ENCODE peak calls at places on chromosomes 4 and X, in six cellular contexts. Y is H1, G is SK-N-SH, P is HepG2, A is HCT116, W is K562. D is an unnamed sample.

GRCh38 chr4:11470709-11471441 is 42.2 kb upstream of the HS3ST1 start:
- DNase-seq in Y (no peak), G (no peak), P (no peak), A (no peak), W (no peak), D (no peak)

GRCh38 chr4:23889814-23890269 is at the start of gene PPARGC1A:
- DNase-seq in Y (no peak), G (peak), P (peak), A (no peak), W (peak), D (peak)

GRCh38 chr4:20266215-20267082 is 14.7 kb downstream of the SLIT2 start:
- DNase-seq in Y (no peak), G (no peak), P (no peak), A (no peak), W (no peak), D (no peak)

GRCh38 chrX:129772796-129773431 is 6.8 kb upstream of the SASH3 start:
- DNase-seq in Y (no peak), G (no peak), P (no peak), A (no peak), W (no peak), D (no peak)

GRCh38 chr4:141142423-141142822 is 9.2 kb upstream of the RNF150 start:
- DNase-seq in Y (no peak), G (no peak), P (no peak), A (no peak), W (no peak), D (no peak)

GRCh38 chr4:161583549-161583948 is 580.3 kb downstream of the FSTL5 start:
- DNase-seq in Y (no peak), G (no peak), P (no peak), A (no peak), W (no peak), D (no peak)

GRCh38 chrX:16185725-16186136 is 18.4 kb downstream of the MAGEB17 start:
- DNase-seq in Y (no peak), G (no peak), P (no peak), A (peak), W (peak), D (no peak)

GRCh38 chrX:10233173-10233572 is 76.4 kb downstream of the CLCN4 start:
- DNase-seq in Y (no peak), G (no peak), P (no peak), A (no peak), W (no peak), D (no peak)

GRCh38 chr4:180091710-180092109 is 2151.5 kb upstream of the TENM3 start:
- DNase-seq in Y (no peak), G (no peak), P (no peak), A (no peak), W (no peak), D (no peak)

GRCh38 chr4:14434916-14435315 is 567.4 kb upstream of the CPEB2 start:
- DNase-seq in Y (no peak), G (no peak), P (no peak), A (no peak), W (no peak), D (no peak)
- TF ChIP-seq JUND in Y (no peak), G (no peak), P (no peak), A (no peak), W (no peak), D (no peak)

GRCh38 chr4:159141193-159141592 is 38.3 kb downstream of the RAPGEF2 start:
- DNase-seq in Y (no peak), G (no peak), P (peak), A (no peak), W (no peak), D (no peak)
- TF ChIP-seq JUND in Y (no peak), G (no peak), P (no peak), A (no peak), W (no peak), D (no peak)

GRCh38 chrX:153642655-153643430 is 4.2 kb upstream of the DUSP9 start:
- DNase-seq in Y (no peak), G (peak), P (no peak), A (no peak), W (peak), D (no peak)

GRCh38 chrX:153644356-153645125 is 2.5 kb upstream of the DUSP9 start:
- DNase-seq in Y (peak), G (peak), P (no peak), A (no peak), W (no peak), D (no peak)

GRCh38 chrX:153645151-153645550 is 1.9 kb upstream of the DUSP9 start:
- DNase-seq in Y (no peak), G (no peak), P (no peak), A (no peak), W (no peak), D (no peak)

GRCh38 chrX:153642313-153642654 is 4.7 kb upstream of the DUSP9 start:
- DNase-seq in Y (peak), G (peak), P (no peak), A (no peak), W (no peak), D (no peak)

DNA sequence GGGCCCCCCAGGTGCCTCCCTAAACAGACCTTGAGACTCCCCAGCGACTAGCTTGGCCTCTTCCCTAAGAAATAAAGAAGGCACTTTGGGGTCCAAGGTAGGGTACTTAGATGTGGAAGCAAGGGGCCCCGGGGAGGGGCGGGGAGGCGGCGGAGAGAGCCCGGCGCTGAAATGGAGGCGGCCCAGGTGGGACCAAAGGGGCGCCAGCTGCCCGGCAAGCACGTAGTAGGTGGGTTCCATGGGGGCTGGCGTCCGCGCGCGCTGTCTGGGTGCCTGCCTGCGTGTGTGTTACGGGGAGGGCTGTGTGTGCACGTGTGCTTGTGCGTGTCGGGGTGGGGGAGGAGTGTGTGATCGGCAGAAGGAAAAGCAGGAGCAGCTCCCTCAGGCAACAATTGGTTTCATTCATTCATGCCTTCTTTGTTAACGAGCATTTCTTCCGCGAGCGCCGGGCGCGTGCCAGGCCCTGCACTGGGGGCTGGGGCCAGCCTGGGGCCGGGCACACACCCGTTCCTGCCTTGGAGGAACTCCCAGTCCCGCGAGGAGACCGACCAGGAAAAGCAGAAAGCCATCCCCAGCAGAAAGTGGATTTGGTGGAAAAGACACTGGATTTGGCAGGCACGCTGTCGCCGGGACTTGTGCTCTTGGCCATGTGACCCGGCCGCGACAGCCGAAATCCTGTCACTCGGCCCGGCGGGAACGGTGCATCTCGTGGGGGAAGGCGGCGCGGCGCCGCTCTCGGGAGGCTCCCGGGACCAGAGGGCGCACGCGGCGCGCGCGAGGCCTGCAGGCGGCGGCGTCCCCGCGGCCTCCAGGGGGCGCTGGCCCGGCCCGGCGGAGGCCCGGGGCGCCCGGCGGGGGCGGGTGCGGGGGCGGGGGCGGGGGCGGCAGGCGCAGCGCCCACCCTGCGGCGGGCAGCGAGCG is 3.3 kb upstream of the DUSP9 start:
- DNase-seq in Y (no peak), G (peak), P (no peak), A (no peak), W (peak), D (peak)
- TF ChIP-seq JUND in Y (no peak), G (no peak), P (no peak), A (no peak), W (no peak), D (no peak)

DNA sequence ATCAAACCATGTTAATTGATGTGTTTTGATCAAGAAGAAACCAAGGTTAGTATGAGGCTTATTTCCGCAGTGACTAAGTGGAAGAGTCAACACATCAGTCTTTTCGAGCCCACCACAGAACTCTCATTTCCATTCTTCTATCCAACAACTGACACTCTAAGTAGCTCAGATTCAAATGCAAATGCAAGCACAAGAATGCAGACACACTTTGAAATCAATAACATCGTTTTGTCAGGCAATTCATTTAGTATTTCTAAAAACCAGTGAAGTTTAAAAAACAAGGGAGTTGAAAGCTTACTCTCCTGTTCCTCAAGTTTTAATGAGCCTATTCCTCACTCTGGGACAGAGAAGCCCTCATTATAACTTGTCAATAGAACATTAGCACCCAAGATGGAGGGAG is 433.1 kb downstream of the ZIC3 start:
- DNase-seq in Y (no peak), G (no peak), P (no peak), A (no peak), W (no peak), D (no peak)
- TF ChIP-seq JUND in Y (no peak), G (no peak), P (no peak), A (no peak), W (no peak), D (no peak)

DNA sequence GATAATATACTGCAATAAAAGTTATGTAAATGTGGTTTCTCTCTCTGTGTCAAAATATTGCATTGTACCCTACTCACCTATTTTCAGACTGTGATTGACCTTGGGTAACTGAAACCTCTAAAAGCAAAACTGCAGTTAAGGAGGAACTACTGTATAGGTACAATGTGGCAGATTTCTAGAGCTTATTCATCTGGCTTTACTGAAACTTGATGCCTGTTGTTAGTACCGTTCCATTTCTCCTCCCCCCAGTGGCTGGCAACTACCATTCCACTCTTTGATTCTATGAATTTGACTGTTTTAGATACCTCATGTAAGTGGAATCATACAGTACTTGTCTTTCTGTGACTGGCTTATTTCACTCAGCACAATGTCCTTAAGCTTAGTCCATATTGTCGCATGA is 61.9 kb downstream of the HOPX start:
- DNase-seq in Y (no peak), G (peak), P (no peak), A (no peak), W (no peak), D (no peak)
- TF ChIP-seq JUND in Y (no peak), G (no peak), P (no peak), A (no peak), W (no peak), D (no peak)

GRCh38 chr4:6918345-6918744 is 8.7 kb downstream of the TBC1D14 start:
- DNase-seq in Y (no peak), G (no peak), P (no peak), A (no peak), W (no peak), D (no peak)

GRCh38 chr4:6916069-6916586 is 6.5 kb downstream of the TBC1D14 start:
- DNase-seq in Y (no peak), G (no peak), P (no peak), A (no peak), W (no peak), D (no peak)

GRCh38 chr4:6917445-6918241 is 8.0 kb downstream of the TBC1D14 start:
- DNase-seq in Y (no peak), G (peak), P (peak), A (peak), W (peak), D (peak)

GRCh38 chr4:6915041-6916005 is 5.7 kb downstream of the TBC1D14 start:
- DNase-seq in Y (no peak), G (no peak), P (no peak), A (no peak), W (no peak), D (no peak)

GRCh38 chr4:6916587-6917444 is 7.2 kb downstream of the TBC1D14 start:
- DNase-seq in Y (no peak), G (no peak), P (no peak), A (peak), W (peak), D (peak)
- TF ChIP-seq JUND in Y (peak), G (no peak), P (peak), A (no peak), W (peak), D (peak)